ENCODE peak calls at places on chromosomes 4 and X, in five cellular contexts. H is GM06990; S is Peyer's patch; N is coronary artery; G is CD4-positive, CD25-positive, alpha-beta regulatory T cell. E is an unnamed sample.

GRCh38 chr4:39825741-39826231 is 127.8 kb downstream of the UBE2K start:
- DNase-seq in H (no peak), S (no peak), N (no peak), G (no peak), E (no peak)

GRCh38 chr4:141077611-141078225 is 55.6 kb downstream of the RNF150 start:
- DNase-seq in H (no peak), S (no peak), N (no peak), G (no peak), E (no peak)

GRCh38 chr4:7823416-7823824 is 116.2 kb downstream of the AFAP1 start:
- DNase-seq in H (no peak), S (no peak), N (peak), G (no peak), E (no peak)

GRCh38 chrX:154436597-154437397 is at the start of gene GDI1:
- DNase-seq in H (peak), S (peak), N (no peak), G (peak), E (no peak)

GRCh38 chr4:7313361-7313811 is 121.0 kb downstream of the SORCS2 start:
- DNase-seq in H (no peak), S (no peak), N (no peak), G (no peak), E (no peak)

GRCh38 chrX:65034292-65034640 is 58.0 kb upstream of the ZC4H2 start:
- DNase-seq in H (no peak), S (no peak), N (no peak), G (no peak), E (no peak)

GRCh38 chr4:167903291-167903721 is 189.0 kb upstream of the ANXA10 start:
- DNase-seq in H (no peak), S (no peak), N (no peak), G (no peak), E (no peak)

GRCh38 chr4:89664521-89664920 is 172.4 kb downstream of the SNCA start:
- DNase-seq in H (no peak), S (no peak), N (no peak), G (no peak), E (no peak)

GRCh38 chrX:2385224-2385623 is 115.6 kb downstream of the DHRSX start:
- DNase-seq in H (no peak), S (no peak), N (no peak), G (no peak), E (peak)

GRCh38 chr4:8163436-8164193 is 5.0 kb upstream of the ABLIM2 start:
- DNase-seq in H (no peak), S (no peak), N (no peak), G (no peak), E (no peak)

GRCh38 chrX:134682081-134682480 is 23.8 kb upstream of the PLAC1 start:
- DNase-seq in H (no peak), S (no peak), N (no peak), G (no peak), E (no peak)
- H3K4me3 ChIP-seq in H (no peak), S (no peak), N (no peak), G (no peak), E (no peak)

GRCh38 chr4:26887809-26888208 is 27.2 kb downstream of the STIM2 start:
- DNase-seq in H (no peak), S (no peak), N (no peak), G (no peak), E (no peak)
- H3K4me3 ChIP-seq in H (no peak), S (no peak), N (no peak), G (peak), E (no peak)

GRCh38 chr4:174870311-174870710 is 41.3 kb upstream of the GLRA3 start:
- DNase-seq in H (no peak), S (no peak), N (no peak), G (no peak), E (no peak)
- H3K4me3 ChIP-seq in H (no peak), S (no peak), N (no peak), G (no peak), E (no peak)

GRCh38 chr4:98641906-98642668 is 16.3 kb downstream of the TSPAN5 start:
- DNase-seq in H (no peak), S (no peak), N (no peak), G (no peak), E (no peak)

GRCh38 chr4:98639523-98639922 is 18.9 kb downstream of the TSPAN5 start:
- DNase-seq in H (peak), S (no peak), N (no peak), G (peak), E (no peak)

GRCh38 chr4:98641393-98641792 is 17.0 kb downstream of the TSPAN5 start:
- DNase-seq in H (no peak), S (no peak), N (no peak), G (no peak), E (no peak)

GRCh38 chr4:98638661-98639060 is 19.8 kb downstream of the TSPAN5 start:
- DNase-seq in H (no peak), S (no peak), N (no peak), G (no peak), E (no peak)

GRCh38 chr4:98639108-98639507 is 19.3 kb downstream of the TSPAN5 start:
- DNase-seq in H (no peak), S (no peak), N (no peak), G (no peak), E (no peak)
- H3K4me3 ChIP-seq in H (no peak), S (no peak), N (no peak), G (peak), E (no peak)